ENCODE peak calls at places on chromosomes 12 and 14, in seven cellular contexts. N is hepatocyte, R is MM.1S, S is GM23248, W is HCT116, B is OCI-LY7, Y is GM23338. O is an unnamed sample. For H3K9me2, the result is how much of the 10 kb centered on the place peaks cover.

GRCh38 chr12:78118036-78118435 is 287.3 kb downstream of the NAV3 start:
- DNase-seq in N (no peak), R (no peak), S (no peak), W (no peak), B (peak), Y (peak), O (no peak)

GRCh38 chr14:88554458-88555286 is at the start of gene PTPN21:
- DNase-seq in N (peak), R (peak), S (peak), W (no peak), B (no peak), Y (peak), O (peak)

GRCh38 chr12:128817115-128818015 is 6.4 kb downstream of the SLC15A4 start:
- DNase-seq in N (peak), R (no peak), S (peak), W (no peak), B (no peak), Y (no peak), O (no peak)

GRCh38 chr14:60087664-60088063 is 4.1 kb upstream of the PCNX4 start:
- DNase-seq in N (no peak), R (no peak), S (no peak), W (no peak), B (no peak), Y (no peak), O (no peak)

GRCh38 chr14:86420131-86420530 is 890.2 kb downstream of the FLRT2 start:
- DNase-seq in N (no peak), R (no peak), S (no peak), W (no peak), B (no peak), Y (no peak), O (no peak)

GRCh38 chr14:64187331-64187730 is 106.8 kb downstream of the ESR2 start:
- DNase-seq in N (no peak), R (no peak), S (peak), W (no peak), B (no peak), Y (no peak), O (no peak)

GRCh38 chr14:88168498-88169165 is 154.4 kb downstream of the KCNK10 start:
- DNase-seq in N (peak), R (peak), S (peak), W (no peak), B (peak), Y (peak), O (peak)

GRCh38 chr12:10025236-10025635 is 5.2 kb upstream of the CLEC9A start:
- DNase-seq in N (no peak), R (no peak), S (no peak), W (no peak), B (no peak), Y (no peak), O (no peak)

GRCh38 chr12:92702754-92703679 is at the start of gene PLEKHG7:
- DNase-seq in N (peak), R (peak), S (no peak), W (no peak), B (peak), Y (no peak), O (no peak)

GRCh38 chr12:13182881-13183280 is 13.6 kb upstream of the EMP1 start:
- DNase-seq in N (no peak), R (no peak), S (no peak), W (no peak), B (no peak), Y (no peak), O (no peak)

GRCh38 chr12:49865109-49865781 is 22.3 kb upstream of the BCDIN3D start:
- DNase-seq in N (no peak), R (no peak), S (no peak), W (no peak), B (no peak), Y (no peak), O (no peak)

GRCh38 chr12:62191747-62192485 is 68.3 kb upstream of the USP15 start:
- DNase-seq in N (peak), R (no peak), S (peak), W (no peak), B (no peak), Y (peak), O (no peak)

GRCh38 chr12:42885677-42886076 is 296.1 kb upstream of the PRICKLE1 start:
- DNase-seq in N (no peak), R (no peak), S (no peak), W (no peak), B (no peak), Y (no peak), O (no peak)

DNA sequence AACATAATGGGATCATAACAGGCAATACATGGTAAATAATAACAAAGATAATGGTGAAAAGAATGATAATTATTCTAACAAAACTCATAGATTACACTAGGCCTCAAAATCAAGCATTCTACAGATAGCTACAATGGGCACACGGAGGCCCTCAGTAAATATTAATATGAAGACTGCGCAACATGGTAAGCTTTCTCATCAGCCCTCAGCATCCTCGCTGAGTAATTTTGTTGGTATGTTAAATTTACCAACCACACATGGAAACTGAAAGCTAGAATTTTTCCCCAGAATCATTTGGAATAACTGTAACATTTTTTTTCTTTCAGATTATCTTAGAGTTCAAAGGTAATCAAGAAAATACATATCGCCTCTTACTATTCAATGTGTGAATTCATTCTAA is 74.2 kb upstream of the PYGL start:
- DNase-seq in N (no peak), R (no peak), S (peak), W (no peak), B (no peak), Y (no peak), O (no peak)
- TF ChIP-seq EZH2phosphoT487 in N (no peak), R (no peak), S (no peak), W (no peak), B (no peak), Y (no peak), O (no peak)

GRCh38 chr14:92753250-92753649 is 4.8 kb upstream of the LGMN start:
- DNase-seq in N (no peak), R (no peak), S (no peak), W (no peak), B (no peak), Y (no peak), O (no peak)

GRCh38 chr14:92755495-92755894 is 7.1 kb upstream of the LGMN start:
- DNase-seq in N (no peak), R (no peak), S (peak), W (no peak), B (no peak), Y (no peak), O (no peak)

GRCh38 chr14:92754956-92755355 is 6.5 kb upstream of the LGMN start:
- DNase-seq in N (no peak), R (no peak), S (no peak), W (no peak), B (no peak), Y (no peak), O (no peak)

GRCh38 chr14:92748259-92749016 is at the start of gene LGMN:
- DNase-seq in N (peak), R (peak), S (peak), W (peak), B (peak), Y (peak), O (peak)

DNA sequence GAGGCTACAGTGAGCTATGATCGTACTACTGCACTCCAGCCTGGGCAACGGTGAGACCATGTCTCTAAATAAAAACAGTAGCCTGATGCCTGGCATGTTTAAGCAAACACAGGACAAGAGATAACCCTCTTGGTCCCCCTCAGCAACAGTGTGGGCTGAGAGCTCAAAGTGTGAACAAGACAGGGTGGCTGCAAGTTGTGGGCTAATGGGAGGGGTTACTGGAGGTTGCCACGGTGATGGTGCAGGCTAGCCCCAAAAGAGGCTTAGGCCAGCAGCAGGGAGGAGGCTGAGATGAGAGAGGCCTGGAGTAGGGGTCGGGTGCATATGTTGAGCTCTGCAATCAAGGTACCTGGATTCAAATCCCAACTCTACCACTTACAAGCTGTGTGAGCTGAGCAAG is 3.4 kb upstream of the LGMN start:
- DNase-seq in N (no peak), R (no peak), S (no peak), W (no peak), B (no peak), Y (no peak), O (no peak)
- H3K9me2 ChIP-seq in N (under half), R (under half), S (under half), W (under half), B (under half), Y (under half), O (under half)

GRCh38 chr14:20512139-20512905 is 7.0 kb downstream of the RNASE10 start:
- DNase-seq in N (no peak), R (no peak), S (peak), W (no peak), B (no peak), Y (no peak), O (no peak)
- H3K27ac ChIP-seq in N (no peak), R (no peak), S (peak), W (no peak), B (no peak), Y (no peak), O (no peak)

GRCh38 chr14:91573894-91574837 is 64.1 kb upstream of the PPP4R3A start:
- DNase-seq in N (peak), R (peak), S (peak), W (peak), B (no peak), Y (peak), O (peak)
- TF ChIP-seq EZH2phosphoT487 in N (no peak), R (no peak), S (no peak), W (no peak), B (no peak), Y (no peak), O (no peak)

GRCh38 chr12:48750769-48751356 is 34.4 kb upstream of the CCNT1 start:
- DNase-seq in N (no peak), R (no peak), S (peak), W (no peak), B (no peak), Y (no peak), O (peak)
- H3K9me2 ChIP-seq in N (under half), R (under half), S (under half), W (under half), B (under half), Y (under half), O (under half)

GRCh38 chr14:51431033-51431709 is 191.1 kb downstream of the TMX1 start:
- DNase-seq in N (no peak), R (no peak), S (peak), W (no peak), B (no peak), Y (no peak), O (no peak)
- H3K27ac ChIP-seq in N (no peak), R (no peak), S (no peak), W (no peak), B (no peak), Y (no peak), O (no peak)

GRCh38 chr12:124096109-124096508 is 123.1 kb downstream of the ZNF664 start:
- DNase-seq in N (no peak), R (no peak), S (no peak), W (no peak), B (no peak), Y (no peak), O (no peak)
- TF ChIP-seq EZH2phosphoT487 in N (no peak), R (no peak), S (no peak), W (no peak), B (no peak), Y (no peak), O (no peak)

GRCh38 chr12:96327889-96328288 is 72.3 kb downstream of the CDK17 start:
- DNase-seq in N (no peak), R (no peak), S (no peak), W (no peak), B (peak), Y (no peak), O (no peak)
- H3K9me2 ChIP-seq in N (under half), R (under half), S (under half), W (under half), B (under half), Y (under half), O (under half)

DNA sequence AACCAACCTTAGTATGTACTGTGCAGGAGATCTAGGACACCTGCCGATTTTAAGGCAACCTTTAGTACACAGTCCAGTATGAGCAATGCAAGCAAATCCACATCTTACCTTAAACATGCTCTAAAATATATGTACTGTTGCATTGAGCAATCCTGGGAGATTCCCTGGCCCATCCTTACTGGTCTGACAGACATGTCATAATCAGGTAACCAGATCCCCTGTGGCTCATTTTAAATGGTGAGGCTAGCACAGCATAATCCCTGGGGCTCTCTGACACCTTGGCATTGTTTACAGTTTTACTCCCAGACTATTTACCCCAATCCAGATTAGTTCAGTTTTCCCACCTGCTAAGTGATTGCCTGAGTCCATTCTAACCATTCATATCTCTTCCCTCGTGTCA is 15.1 kb downstream of the BMAL2 start:
- DNase-seq in N (no peak), R (no peak), S (no peak), W (no peak), B (no peak), Y (no peak), O (peak)
- H3K27ac ChIP-seq in N (no peak), R (no peak), S (no peak), W (no peak), B (no peak), Y (no peak), O (peak)

GRCh38 chr12:104411826-104412626 is 44.7 kb upstream of the CHST11 start:
- DNase-seq in N (no peak), R (no peak), S (peak), W (no peak), B (no peak), Y (no peak), O (no peak)

GRCh38 chr12:104413330-104413729 is 43.4 kb upstream of the CHST11 start:
- DNase-seq in N (no peak), R (no peak), S (no peak), W (no peak), B (no peak), Y (no peak), O (no peak)

GRCh38 chr12:104410786-104411185 is 46.0 kb upstream of the CHST11 start:
- DNase-seq in N (no peak), R (no peak), S (peak), W (no peak), B (no peak), Y (no peak), O (peak)

GRCh38 chr12:104414581-104415305 is 42.0 kb upstream of the CHST11 start:
- DNase-seq in N (no peak), R (no peak), S (no peak), W (peak), B (peak), Y (peak), O (no peak)

GRCh38 chr12:104412681-104413080 is 44.1 kb upstream of the CHST11 start:
- DNase-seq in N (no peak), R (no peak), S (no peak), W (no peak), B (no peak), Y (no peak), O (no peak)
- TF ChIP-seq EZH2phosphoT487 in N (no peak), R (no peak), S (no peak), W (no peak), B (no peak), Y (no peak), O (no peak)